ENCODE peak calls at places on chromosomes 2 and 18, in eight cellular contexts. P is anterior cingulate cortex; K is stimulated activated CD4-positive, alpha-beta T cell treated with anti-CD3 and anti-CD28 coated beads, Interleukin-4, amount 100 ng/mL, for 4 hours; U is left lung; I is activated T-helper 1 cell treated with anti-CD3 and anti-CD28 coated beads, Interleukin-2, amount 50 U/mL, for 16 hours; X is HFFc6; Z is ascending aorta; M is GM12864. G is an unnamed sample.

GRCh38 chr2:223744580-223744979 is 92.8 kb downstream of the AP1S3 start:
- DNase-seq in K (no peak), M (no peak), I (no peak), U (no peak), X (no peak), Z (no peak), P (no peak), G (no peak)

GRCh38 chr18:78982186-78982585 is 2.6 kb downstream of the SALL3 start:
- DNase-seq in I (no peak), K (no peak), M (no peak), P (no peak), U (no peak), X (no peak), Z (no peak), G (no peak)

GRCh38 chr2:119049968-119050657 is 108.1 kb downstream of the MARCO start:
- DNase-seq in K (no peak), M (no peak), Z (no peak), I (no peak), U (no peak), X (no peak), P (no peak), G (no peak)

GRCh38 chr2:7837232-7837760 is 844.6 kb upstream of the ID2 start:
- DNase-seq in U (no peak), Z (no peak), M (no peak), K (no peak), X (no peak), P (no peak), I (no peak), G (no peak)

GRCh38 chr2:189669913-189670312 is 4.6 kb upstream of the ANKAR start:
- DNase-seq in P (no peak), X (no peak), U (no peak), I (no peak), K (no peak), Z (no peak), M (no peak), G (no peak)

GRCh38 chr2:96251721-96252292 is 14.0 kb downstream of the TMEM127 start:
- DNase-seq in M (no peak), I (no peak), K (no peak), P (peak), Z (peak), U (peak), X (peak), G (no peak)

GRCh38 chr2:176175729-176176074 is 12.8 kb upstream of the HOXD1 start:
- DNase-seq in I (no peak), Z (no peak), U (no peak), X (no peak), K (no peak), P (no peak), M (no peak), G (no peak)

GRCh38 chr2:28979041-28979440 is 2.1 kb upstream of the TOGARAM2 start:
- DNase-seq in K (no peak), P (no peak), Z (no peak), X (no peak), U (no peak), I (no peak), M (no peak), G (no peak)

GRCh38 chr2:85661139-85661858 is 6.7 kb downstream of the SFTPB start:
- DNase-seq in U (peak), X (no peak), K (no peak), P (no peak), M (no peak), I (no peak), Z (no peak), G (no peak)

G was measured in hypothalamus.